ENCODE peak calls at places on chromosomes 7 and 10, in six cellular contexts. One of them, this sample, is unnamed.

GRCh38 chr7:618539-619355 is 99.1 kb upstream of the PDGFA start:
- DNase-seq in astrocyte of the spinal cord: no peak
- DNase-seq in upper lobe of left lung: no peak
- DNase-seq in fibroblast of pulmonary artery: peak; percentile 14
- DNase-seq in dorsolateral prefrontal cortex: no peak
- DNase-seq in CD8-positive, alpha-beta T cell: peak; percentile 63
- DNase-seq in this sample: no peak

GRCh38 chr10:114753126-114753525 is 68.5 kb upstream of the FHIP2A start:
- DNase-seq in CD8-positive, alpha-beta T cell: no peak
- DNase-seq in fibroblast of pulmonary artery: no peak
- DNase-seq in dorsolateral prefrontal cortex: no peak
- DNase-seq in upper lobe of left lung: no peak
- DNase-seq in astrocyte of the spinal cord: peak; percentile 53
- DNase-seq in this sample: no peak

GRCh38 chr7:2313450-2314208 is 612 bp downstream of the SNX8 start:
- DNase-seq in dorsolateral prefrontal cortex: no peak
- DNase-seq in CD8-positive, alpha-beta T cell: no peak
- DNase-seq in upper lobe of left lung: no peak
- DNase-seq in astrocyte of the spinal cord: no peak
- DNase-seq in fibroblast of pulmonary artery: no peak
- DNase-seq in this sample: peak; percentile 16

GRCh38 chr10:99484626-99485581 is 47.8 kb upstream of the NKX2-3 start:
- DNase-seq in dorsolateral prefrontal cortex: no peak
- DNase-seq in upper lobe of left lung: peak; percentile 6
- DNase-seq in astrocyte of the spinal cord: no peak
- DNase-seq in CD8-positive, alpha-beta T cell: no peak
- DNase-seq in fibroblast of pulmonary artery: no peak
- DNase-seq in this sample: no peak

GRCh38 chr10:24784923-24785322 is 61.2 kb upstream of the ARHGAP21 start:
- DNase-seq in dorsolateral prefrontal cortex: no peak
- DNase-seq in fibroblast of pulmonary artery: no peak
- DNase-seq in astrocyte of the spinal cord: no peak
- DNase-seq in upper lobe of left lung: no peak
- DNase-seq in CD8-positive, alpha-beta T cell: no peak
- DNase-seq in this sample: no peak

GRCh38 chr10:44977287-44978212 is 1.1 kb downstream of the DEPP1 start:
- DNase-seq in upper lobe of left lung: peak; percentile 84
- DNase-seq in fibroblast of pulmonary artery: peak; percentile 24
- DNase-seq in CD8-positive, alpha-beta T cell: no peak
- DNase-seq in dorsolateral prefrontal cortex: no peak
- DNase-seq in astrocyte of the spinal cord: no peak
- DNase-seq in this sample: no peak

GRCh38 chr10:110225756-110226554 is 18.6 kb downstream of the MXI1 start:
- DNase-seq in astrocyte of the spinal cord: peak; percentile 95
- DNase-seq in fibroblast of pulmonary artery: peak; percentile 95
- DNase-seq in dorsolateral prefrontal cortex: peak; percentile 92
- DNase-seq in CD8-positive, alpha-beta T cell: peak; percentile 85
- DNase-seq in upper lobe of left lung: peak; percentile 96
- DNase-seq in this sample: peak; percentile 94

GRCh38 chr7:116062666-116063065 is 32.1 kb upstream of the TFEC start:
- DNase-seq in fibroblast of pulmonary artery: no peak
- DNase-seq in dorsolateral prefrontal cortex: no peak
- DNase-seq in CD8-positive, alpha-beta T cell: no peak
- DNase-seq in upper lobe of left lung: no peak
- DNase-seq in astrocyte of the spinal cord: no peak
- DNase-seq in this sample: no peak

GRCh38 chr10:62582804-62583208 is 208.6 kb downstream of the ZNF365 start:
- DNase-seq in astrocyte of the spinal cord: peak; percentile 96
- DNase-seq in upper lobe of left lung: no peak
- DNase-seq in dorsolateral prefrontal cortex: no peak
- DNase-seq in fibroblast of pulmonary artery: peak; percentile 96
- DNase-seq in CD8-positive, alpha-beta T cell: no peak
- DNase-seq in this sample: peak; percentile 99

GRCh38 chr10:70662362-70663220 is 9.7 kb upstream of the ADAMTS14 start:
- DNase-seq in astrocyte of the spinal cord: no peak
- DNase-seq in CD8-positive, alpha-beta T cell: no peak
- DNase-seq in fibroblast of pulmonary artery: no peak
- DNase-seq in dorsolateral prefrontal cortex: no peak
- DNase-seq in upper lobe of left lung: no peak
- DNase-seq in this sample: no peak

GRCh38 chr10:5649746-5650145 is 16.6 kb downstream of the ASB13 start:
- DNase-seq in CD8-positive, alpha-beta T cell: no peak
- DNase-seq in dorsolateral prefrontal cortex: no peak
- DNase-seq in upper lobe of left lung: peak; percentile 46
- DNase-seq in astrocyte of the spinal cord: no peak
- DNase-seq in fibroblast of pulmonary artery: no peak
- DNase-seq in this sample: no peak

GRCh38 chr7:128841961-128842673 is 11.9 kb downstream of the FLNC start:
- DNase-seq in astrocyte of the spinal cord: no peak
- DNase-seq in dorsolateral prefrontal cortex: no peak
- DNase-seq in fibroblast of pulmonary artery: peak; percentile 39
- DNase-seq in CD8-positive, alpha-beta T cell: peak; percentile 40
- DNase-seq in upper lobe of left lung: peak; percentile 88
- DNase-seq in this sample: no peak

GRCh38 chr10:117472872-117473271 is 69.7 kb upstream of the EMX2 start:
- DNase-seq in upper lobe of left lung: no peak
- DNase-seq in CD8-positive, alpha-beta T cell: no peak
- DNase-seq in fibroblast of pulmonary artery: no peak
- DNase-seq in dorsolateral prefrontal cortex: no peak
- DNase-seq in astrocyte of the spinal cord: no peak
- DNase-seq in this sample: no peak

GRCh38 chr7:39721919-39722597 is 98.7 kb downstream of the RALA start:
- DNase-seq in CD8-positive, alpha-beta T cell: no peak
- DNase-seq in dorsolateral prefrontal cortex: no peak
- DNase-seq in fibroblast of pulmonary artery: no peak
- DNase-seq in astrocyte of the spinal cord: no peak
- DNase-seq in upper lobe of left lung: no peak
- DNase-seq in this sample: no peak

GRCh38 chr7:115146148-115146547 is 224.3 kb downstream of the MDFIC start:
- DNase-seq in dorsolateral prefrontal cortex: no peak
- DNase-seq in upper lobe of left lung: no peak
- DNase-seq in CD8-positive, alpha-beta T cell: no peak
- DNase-seq in fibroblast of pulmonary artery: no peak
- DNase-seq in astrocyte of the spinal cord: no peak
- DNase-seq in this sample: no peak

GRCh38 chr7:127107601-127108007 is 145.1 kb downstream of the GRM8 start:
- DNase-seq in CD8-positive, alpha-beta T cell: no peak
- DNase-seq in fibroblast of pulmonary artery: peak; percentile 64
- DNase-seq in dorsolateral prefrontal cortex: no peak
- DNase-seq in astrocyte of the spinal cord: peak; percentile 43
- DNase-seq in upper lobe of left lung: no peak
- DNase-seq in this sample: peak; percentile 49

GRCh38 chr7:131544449-131545425 is 11.7 kb downstream of the PODXL start:
- DNase-seq in dorsolateral prefrontal cortex: no peak
- DNase-seq in fibroblast of pulmonary artery: peak; percentile 47
- DNase-seq in upper lobe of left lung: no peak
- DNase-seq in CD8-positive, alpha-beta T cell: no peak
- DNase-seq in astrocyte of the spinal cord: peak; percentile 69
- DNase-seq in this sample: peak; percentile 40
- TF ChIP-seq CTCF in dorsolateral prefrontal cortex: peak; percentile 66
- TF ChIP-seq CTCF in fibroblast of pulmonary artery: peak; percentile 32
- TF ChIP-seq CTCF in upper lobe of left lung: no peak
- TF ChIP-seq CTCF in CD8-positive, alpha-beta T cell: no peak
- TF ChIP-seq CTCF in astrocyte of the spinal cord: peak; percentile 36
- TF ChIP-seq CTCF in this sample: peak; percentile 24

GRCh38 chr7:36395171-36395894 is 5.7 kb downstream of the ANLN start:
- DNase-seq in upper lobe of left lung: no peak
- DNase-seq in CD8-positive, alpha-beta T cell: no peak
- DNase-seq in dorsolateral prefrontal cortex: no peak
- DNase-seq in fibroblast of pulmonary artery: no peak
- DNase-seq in astrocyte of the spinal cord: no peak
- DNase-seq in this sample: no peak
- H3K4me3 ChIP-seq in upper lobe of left lung: no peak overlapping the region
- H3K4me3 ChIP-seq in CD8-positive, alpha-beta T cell: no peak overlapping the region
- H3K4me3 ChIP-seq in dorsolateral prefrontal cortex: no peak overlapping the region
- H3K4me3 ChIP-seq in fibroblast of pulmonary artery: no peak overlapping the region
- H3K4me3 ChIP-seq in astrocyte of the spinal cord: no peak overlapping the region
- H3K4me3 ChIP-seq in this sample: no peak overlapping the region

GRCh38 chr10:132404911-132405462 is 8.0 kb downstream of the PWWP2B start:
- DNase-seq in upper lobe of left lung: peak; percentile 86
- DNase-seq in CD8-positive, alpha-beta T cell: no peak
- DNase-seq in astrocyte of the spinal cord: no peak
- DNase-seq in dorsolateral prefrontal cortex: no peak
- DNase-seq in fibroblast of pulmonary artery: no peak
- DNase-seq in this sample: no peak
- TF ChIP-seq CTCF in upper lobe of left lung: no peak
- TF ChIP-seq CTCF in CD8-positive, alpha-beta T cell: no peak
- TF ChIP-seq CTCF in astrocyte of the spinal cord: no peak
- TF ChIP-seq CTCF in dorsolateral prefrontal cortex: no peak
- TF ChIP-seq CTCF in fibroblast of pulmonary artery: no peak
- TF ChIP-seq CTCF in this sample: no peak

DNA sequence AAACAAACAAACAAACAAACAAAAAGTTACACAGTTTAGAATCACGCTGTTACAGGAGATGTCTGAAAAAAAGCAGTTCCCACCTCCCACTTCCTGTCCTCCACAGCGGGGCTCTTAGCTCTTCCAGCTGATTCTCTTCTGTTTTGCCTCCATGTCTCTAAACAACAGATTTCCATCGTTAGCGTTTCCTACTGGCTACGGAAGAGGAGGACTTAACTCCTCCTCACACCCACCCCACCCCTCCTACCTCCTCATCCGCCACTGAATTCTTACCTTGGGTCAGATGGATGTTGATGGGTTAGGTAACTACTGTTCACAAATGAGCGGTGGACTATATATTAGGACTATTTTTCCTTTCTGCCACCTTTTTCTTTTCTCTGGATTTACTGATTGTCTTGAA is 36.8 kb upstream of the NUB1 start:
- DNase-seq in upper lobe of left lung: no peak
- DNase-seq in fibroblast of pulmonary artery: peak; percentile 21
- DNase-seq in CD8-positive, alpha-beta T cell: no peak
- DNase-seq in dorsolateral prefrontal cortex: no peak
- DNase-seq in astrocyte of the spinal cord: peak; percentile 15
- DNase-seq in this sample: no peak
- H3K4me3 ChIP-seq in upper lobe of left lung: no peak overlapping the region
- H3K4me3 ChIP-seq in fibroblast of pulmonary artery: no peak overlapping the region
- H3K4me3 ChIP-seq in CD8-positive, alpha-beta T cell: no peak overlapping the region
- H3K4me3 ChIP-seq in dorsolateral prefrontal cortex: no peak overlapping the region
- H3K4me3 ChIP-seq in astrocyte of the spinal cord: no peak overlapping the region
- H3K4me3 ChIP-seq in this sample: no peak overlapping the region

DNA sequence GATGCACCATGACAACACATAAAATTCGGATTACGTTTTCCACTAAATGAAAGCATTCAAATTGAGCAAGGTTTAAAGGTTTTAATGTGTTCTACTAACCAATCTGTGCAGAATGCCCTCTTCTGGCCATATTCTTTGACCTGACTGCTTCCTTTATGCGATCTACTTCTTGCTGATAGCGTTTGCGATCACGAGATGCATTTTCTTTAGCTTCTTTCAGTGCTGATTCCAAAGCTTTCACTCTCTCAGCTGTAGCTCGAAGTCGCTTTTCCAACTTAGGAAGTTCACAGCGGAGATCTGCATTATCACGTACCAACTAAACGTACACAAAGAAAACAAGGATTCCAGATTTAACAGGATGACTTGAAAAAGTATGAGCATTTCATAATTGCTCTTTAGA is 39.2 kb downstream of the KIF5B start:
- DNase-seq in upper lobe of left lung: no peak
- DNase-seq in dorsolateral prefrontal cortex: no peak
- DNase-seq in CD8-positive, alpha-beta T cell: no peak
- DNase-seq in astrocyte of the spinal cord: no peak
- DNase-seq in fibroblast of pulmonary artery: no peak
- DNase-seq in this sample: no peak
- TF ChIP-seq CTCF in upper lobe of left lung: no peak
- TF ChIP-seq CTCF in dorsolateral prefrontal cortex: no peak
- TF ChIP-seq CTCF in CD8-positive, alpha-beta T cell: no peak
- TF ChIP-seq CTCF in astrocyte of the spinal cord: no peak
- TF ChIP-seq CTCF in fibroblast of pulmonary artery: no peak
- TF ChIP-seq CTCF in this sample: no peak

DNA sequence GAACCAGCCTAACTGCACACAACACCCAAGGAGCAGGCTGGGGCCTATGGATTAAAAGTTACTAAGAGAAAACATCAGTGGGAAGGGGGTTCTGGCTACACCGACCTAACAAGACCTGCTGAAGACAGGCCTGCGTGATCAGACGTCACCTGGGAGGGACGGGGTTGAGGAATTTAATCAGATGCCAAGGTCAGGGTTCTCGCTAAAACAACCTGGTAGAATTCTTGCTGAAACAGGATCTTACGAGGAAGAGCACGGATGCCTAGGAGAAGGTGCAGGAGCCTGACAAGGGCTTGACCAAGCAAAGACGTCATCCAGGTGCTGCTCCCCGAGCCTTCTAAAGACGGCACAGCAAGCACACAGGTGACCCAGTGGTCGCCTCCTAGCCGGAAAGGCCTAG is 1.6 kb downstream of the IDI2 start:
- DNase-seq in dorsolateral prefrontal cortex: no peak
- DNase-seq in CD8-positive, alpha-beta T cell: no peak
- DNase-seq in upper lobe of left lung: no peak
- DNase-seq in astrocyte of the spinal cord: no peak
- DNase-seq in fibroblast of pulmonary artery: no peak
- DNase-seq in this sample: no peak
- H3K4me3 ChIP-seq in dorsolateral prefrontal cortex: no peak overlapping the region
- H3K4me3 ChIP-seq in CD8-positive, alpha-beta T cell: no peak overlapping the region
- H3K4me3 ChIP-seq in upper lobe of left lung: no peak overlapping the region
- H3K4me3 ChIP-seq in astrocyte of the spinal cord: no peak overlapping the region
- H3K4me3 ChIP-seq in fibroblast of pulmonary artery: no peak overlapping the region
- H3K4me3 ChIP-seq in this sample: no peak overlapping the region

GRCh38 chr10:15254808-15255655 is 86.5 kb upstream of the NMT2 start:
- DNase-seq in dorsolateral prefrontal cortex: no peak
- DNase-seq in CD8-positive, alpha-beta T cell: peak; percentile 2
- DNase-seq in astrocyte of the spinal cord: no peak
- DNase-seq in upper lobe of left lung: no peak
- DNase-seq in fibroblast of pulmonary artery: no peak
- DNase-seq in this sample: no peak
- TF ChIP-seq CTCF in dorsolateral prefrontal cortex: peak; percentile 20
- TF ChIP-seq CTCF in CD8-positive, alpha-beta T cell: no peak
- TF ChIP-seq CTCF in astrocyte of the spinal cord: no peak
- TF ChIP-seq CTCF in upper lobe of left lung: no peak
- TF ChIP-seq CTCF in fibroblast of pulmonary artery: no peak
- TF ChIP-seq CTCF in this sample: no peak

GRCh38 chr10:75293456-75293840 is 57.7 kb upstream of the COMTD1 start:
- DNase-seq in upper lobe of left lung: no peak
- DNase-seq in fibroblast of pulmonary artery: no peak
- DNase-seq in CD8-positive, alpha-beta T cell: no peak
- DNase-seq in dorsolateral prefrontal cortex: no peak
- DNase-seq in astrocyte of the spinal cord: no peak
- DNase-seq in this sample: no peak

GRCh38 chr10:75292794-75293455 is 57.2 kb upstream of the COMTD1 start:
- DNase-seq in CD8-positive, alpha-beta T cell: no peak
- DNase-seq in dorsolateral prefrontal cortex: no peak
- DNase-seq in astrocyte of the spinal cord: no peak
- DNase-seq in fibroblast of pulmonary artery: no peak
- DNase-seq in upper lobe of left lung: no peak
- DNase-seq in this sample: no peak

GRCh38 chr10:75294866-75295692 is 59.3 kb upstream of the COMTD1 start:
- DNase-seq in upper lobe of left lung: peak; percentile 92
- DNase-seq in fibroblast of pulmonary artery: peak; percentile 82
- DNase-seq in dorsolateral prefrontal cortex: no peak
- DNase-seq in astrocyte of the spinal cord: peak; percentile 91
- DNase-seq in CD8-positive, alpha-beta T cell: peak; percentile 40
- DNase-seq in this sample: peak; percentile 95

GRCh38 chr10:75294518-75294865 is 58.7 kb upstream of the COMTD1 start:
- DNase-seq in CD8-positive, alpha-beta T cell: no peak
- DNase-seq in fibroblast of pulmonary artery: no peak
- DNase-seq in astrocyte of the spinal cord: no peak
- DNase-seq in upper lobe of left lung: peak; percentile 83
- DNase-seq in dorsolateral prefrontal cortex: no peak
- DNase-seq in this sample: peak; percentile 16

DNA sequence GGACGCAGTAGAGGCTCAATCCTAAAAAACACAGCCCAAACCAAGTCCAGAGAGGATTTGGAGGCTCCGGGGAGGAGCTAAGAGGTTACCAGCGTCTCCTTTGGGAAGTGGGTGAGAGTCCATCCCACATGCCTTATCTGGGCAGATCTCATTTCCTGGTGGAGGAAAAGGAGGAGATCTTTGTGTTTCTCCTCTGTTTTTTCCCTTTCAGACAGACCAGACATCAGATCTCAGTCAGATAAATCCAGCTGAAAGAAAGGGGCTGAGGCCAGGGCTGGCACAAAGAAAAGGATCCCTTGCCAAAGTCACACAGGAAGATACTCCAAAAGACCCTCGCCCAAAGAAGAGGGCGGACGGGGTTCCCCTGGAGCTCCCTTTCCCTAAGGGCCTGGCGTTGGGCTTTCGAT is 58.3 kb upstream of the COMTD1 start:
- DNase-seq in CD8-positive, alpha-beta T cell: no peak
- DNase-seq in dorsolateral prefrontal cortex: no peak
- DNase-seq in fibroblast of pulmonary artery: no peak
- DNase-seq in upper lobe of left lung: no peak
- DNase-seq in astrocyte of the spinal cord: peak; percentile 22
- DNase-seq in this sample: peak; percentile 23
- H3K4me3 ChIP-seq in CD8-positive, alpha-beta T cell: no peak overlapping the region
- H3K4me3 ChIP-seq in dorsolateral prefrontal cortex: peak overlapping the region; percentile 76
- H3K4me3 ChIP-seq in fibroblast of pulmonary artery: no peak overlapping the region
- H3K4me3 ChIP-seq in upper lobe of left lung: no peak overlapping the region
- H3K4me3 ChIP-seq in astrocyte of the spinal cord: no peak overlapping the region
- H3K4me3 ChIP-seq in this sample: no peak overlapping the region